ENCODE peak calls at places on chromosomes 7 and 10, in four cellular contexts. One of them, this sample, is unnamed.
A peak's percentile ranks its signal among the peaks of the same experiment; 100 is the strongest.

GRCh38 chr10:97590748-97591139 is 1.2 kb downstream of the C10orf62 start:
- DNase-seq in GM04503: no peak
- DNase-seq in testis: no peak
- DNase-seq in HT-29: no peak
- DNase-seq in this sample: no peak

GRCh38 chr10:21173964-21174669 is 277.0 kb upstream of the NEBL start:
- DNase-seq in testis: peak; percentile 18
- DNase-seq in GM04503: no peak
- DNase-seq in HT-29: peak; percentile 24
- DNase-seq in this sample: no peak

GRCh38 chr7:130334274-130334673 is 10.3 kb upstream of the CPA5 start:
- DNase-seq in testis: peak; percentile 21
- DNase-seq in HT-29: no peak
- DNase-seq in GM04503: peak; percentile 17
- DNase-seq in this sample: no peak

GRCh38 chr10:118694848-118695247 is 59.9 kb downstream of the CACUL1 start:
- DNase-seq in HT-29: no peak
- DNase-seq in GM04503: peak; percentile 31
- DNase-seq in testis: no peak
- DNase-seq in this sample: no peak

GRCh38 chr7:55438085-55438764 is 73.1 kb downstream of the LANCL2 start:
- DNase-seq in testis: no peak
- DNase-seq in HT-29: no peak
- DNase-seq in GM04503: no peak
- DNase-seq in this sample: no peak

GRCh38 chr10:104321716-104322415 is 16.4 kb downstream of the ITPRIP start:
- DNase-seq in GM04503: no peak
- DNase-seq in HT-29: no peak
- DNase-seq in testis: no peak
- DNase-seq in this sample: no peak

GRCh38 chr10:88152720-88153119 is 289.3 kb downstream of the PTEN start:
- DNase-seq in GM04503: peak; percentile 97
- DNase-seq in testis: no peak
- DNase-seq in HT-29: no peak
- DNase-seq in this sample: peak; percentile 100

GRCh38 chr7:140390466-140391190 is 7.7 kb downstream of the SLC37A3 start:
- DNase-seq in testis: no peak
- DNase-seq in HT-29: no peak
- DNase-seq in GM04503: no peak
- DNase-seq in this sample: peak; percentile 69

GRCh38 chr7:153457796-153458195 is 594.4 kb upstream of the DPP6 start:
- DNase-seq in GM04503: no peak
- DNase-seq in HT-29: no peak
- DNase-seq in testis: no peak
- DNase-seq in this sample: no peak

GRCh38 chr7:27922907-27923306 is 182.9 kb downstream of the TAX1BP1 start:
- DNase-seq in GM04503: no peak
- DNase-seq in HT-29: no peak
- DNase-seq in testis: no peak
- DNase-seq in this sample: no peak

GRCh38 chr10:112639291-112639690 is 192.3 kb downstream of the VTI1A start:
- DNase-seq in testis: no peak
- DNase-seq in HT-29: no peak
- DNase-seq in GM04503: no peak
- DNase-seq in this sample: no peak

GRCh38 chr10:17793823-17794759 is 15.1 kb upstream of the MRC1 start:
- DNase-seq in GM04503: no peak
- DNase-seq in HT-29: peak; percentile 32
- DNase-seq in testis: no peak
- DNase-seq in this sample: no peak

GRCh38 chr10:131195552-131196159 is 115.9 kb downstream of the TCERG1L start:
- DNase-seq in testis: peak; percentile 9
- DNase-seq in HT-29: no peak
- DNase-seq in GM04503: no peak
- DNase-seq in this sample: no peak

This sample was measured in RPMI7951.